ENCODE peak calls at places on chromosomes 7 and 10, in five cellular contexts. N is CD8-positive, alpha-beta T cell; O is tibial nerve; R is MM.1S; J is lung. G is an unnamed sample.

GRCh38 chr7:25280181-25280580 is 51.9 kb upstream of the NPVF start:
- DNase-seq in N (no peak), O (no peak), R (no peak), J (no peak), G (no peak)

GRCh38 chr7:151537818-151538561 is 18.3 kb upstream of the RHEB start:
- DNase-seq in N (no peak), O (peak; percentile 58), R (no peak), J (no peak), G (no peak)

GRCh38 chr10:73094986-73095478 is 1.6 kb downstream of the P4HA1 start:
- DNase-seq in N (no peak), O (no peak), R (no peak), J (no peak), G (no peak)

GRCh38 chr10:57338823-57339558 is 928.7 kb downstream of the IPMK start:
- DNase-seq in N (no peak), O (peak; percentile 38), R (peak; percentile 70), J (no peak), G (no peak)

GRCh38 chr10:45809829-45810228 is 37.5 kb downstream of the AGAP4 start:
- DNase-seq in N (no peak), O (no peak), R (no peak), J (no peak), G (no peak)

GRCh38 chr7:35716038-35716803 is 21.3 kb upstream of the HERPUD2 start:
- DNase-seq in N (no peak), O (no peak), R (no peak), J (no peak), G (no peak)

GRCh38 chr7:7970620-7971307 is 2.2 kb downstream of the GLCCI1 start:
- DNase-seq in N (no peak), O (no peak), R (peak; percentile 28), J (no peak), G (no peak)

GRCh38 chr7:156155988-156156733 is 343.9 kb upstream of the SHH start:
- DNase-seq in N (no peak), O (no peak), R (no peak), J (no peak), G (no peak)

GRCh38 chr10:109889867-109890266 is 33.4 kb downstream of the XPNPEP1 start:
- DNase-seq in N (no peak), O (no peak), R (no peak), J (no peak), G (no peak)

GRCh38 chr10:64394744-64395143 is 873.5 kb downstream of the REEP3 start:
- DNase-seq in N (no peak), O (no peak), R (no peak), J (no peak), G (no peak)

GRCh38 chr7:26538683-26539082 is 247.0 kb downstream of the SNX10 start:
- DNase-seq in N (no peak), O (no peak), R (no peak), J (no peak), G (no peak)

GRCh38 chr10:109429956-109430760 is 493.2 kb downstream of the XPNPEP1 start:
- DNase-seq in N (no peak), O (no peak), R (no peak), J (no peak), G (no peak)

GRCh38 chr7:152565731-152566130 is 110.2 kb downstream of the XRCC2 start:
- DNase-seq in N (no peak), O (no peak), R (no peak), J (no peak), G (no peak)

GRCh38 chr10:69819713-69820506 is 18.2 kb downstream of the COL13A1 start:
- DNase-seq in N (no peak), O (no peak), R (no peak), J (no peak), G (no peak)

GRCh38 chr7:8724080-8724718 is 290.8 kb downstream of the NXPH1 start:
- DNase-seq in N (no peak), O (peak; percentile 11), R (peak; percentile 69), J (no peak), G (no peak)

GRCh38 chr7:26612742-26613141 is 251.6 kb downstream of the SKAP2 start:
- DNase-seq in N (no peak), O (no peak), R (no peak), J (no peak), G (no peak)

GRCh38 chr7:1236831-1237701 is 4.4 kb downstream of the UNCX start:
- DNase-seq in N (no peak), O (no peak), R (no peak), J (no peak), G (no peak)

GRCh38 chr7:76364198-76364584 is 5.4 kb upstream of the YWHAG start:
- DNase-seq in N (no peak), O (peak; percentile 26), R (no peak), J (no peak), G (no peak)

GRCh38 chr10:20443094-20443493 is 454.0 kb downstream of the NEBL start:
- DNase-seq in N (no peak), O (no peak), R (no peak), J (no peak), G (no peak)

GRCh38 chr10:2920638-2921037 is 146.7 kb upstream of the PFKP start:
- DNase-seq in N (no peak), O (no peak), R (no peak), J (no peak), G (no peak)

GRCh38 chr7:144454-144826 is 47.9 kb upstream of the FAM20C start:
- DNase-seq in N (no peak), O (no peak), R (no peak), J (no peak), G (no peak)

DNA sequence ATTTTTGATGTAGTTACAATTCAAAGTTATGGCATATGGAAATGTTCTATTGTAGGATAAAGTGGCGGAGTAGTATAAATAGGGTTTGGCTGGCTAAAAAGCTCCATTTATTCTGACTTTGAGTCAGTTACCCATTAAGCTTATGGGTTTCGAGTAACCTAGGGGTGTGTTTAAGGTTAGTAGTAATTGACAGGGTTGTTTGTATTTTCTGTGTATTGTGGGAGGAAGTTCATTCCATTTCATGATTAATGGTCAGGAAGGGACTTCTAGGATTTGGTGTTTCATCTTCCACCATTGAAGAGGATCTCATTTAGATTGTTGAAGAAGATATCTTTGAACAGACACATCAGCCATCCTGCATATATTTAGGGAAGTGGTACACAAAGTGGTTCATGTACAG is 75.0 kb downstream of the BICC1 start:
- DNase-seq in N (no peak), O (no peak), R (no peak), J (no peak), G (no peak)
- H3K27ac ChIP-seq in N (no peak overlapping the region), O (no peak overlapping the region), R (no peak overlapping the region), J (no peak overlapping the region), G (no peak overlapping the region)

DNA sequence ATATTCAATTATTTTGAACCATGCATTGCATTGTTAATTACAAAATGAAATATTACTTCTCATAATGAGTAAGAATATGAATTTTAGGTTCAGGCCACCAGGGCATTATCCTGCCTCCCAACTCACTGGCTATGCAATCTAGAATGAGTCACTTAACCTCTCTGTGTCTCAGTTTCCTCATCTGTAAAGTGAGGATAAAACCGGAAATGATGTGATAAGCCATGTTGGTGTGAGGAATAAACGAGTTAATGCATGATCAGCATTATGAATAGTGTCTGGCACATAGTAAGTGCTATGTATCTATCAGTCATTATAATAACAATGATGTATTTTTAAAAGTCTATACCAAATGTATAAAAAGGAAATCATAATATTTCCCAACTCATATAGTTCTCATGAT is 85.5 kb downstream of the SEMA3D start:
- DNase-seq in N (no peak), O (no peak), R (no peak), J (no peak), G (no peak)
- TF ChIP-seq CTCF in N (no peak), O (no peak), R (no peak), J (no peak), G (no peak)

GRCh38 chr7:158500651-158501052 is 87.0 kb downstream of the PTPRN2 start:
- DNase-seq in N (no peak), O (no peak), R (no peak), J (no peak), G (no peak)
- H3K27ac ChIP-seq in N (no peak overlapping the region), O (no peak overlapping the region), R (no peak overlapping the region), J (no peak overlapping the region), G (no peak overlapping the region)

DNA sequence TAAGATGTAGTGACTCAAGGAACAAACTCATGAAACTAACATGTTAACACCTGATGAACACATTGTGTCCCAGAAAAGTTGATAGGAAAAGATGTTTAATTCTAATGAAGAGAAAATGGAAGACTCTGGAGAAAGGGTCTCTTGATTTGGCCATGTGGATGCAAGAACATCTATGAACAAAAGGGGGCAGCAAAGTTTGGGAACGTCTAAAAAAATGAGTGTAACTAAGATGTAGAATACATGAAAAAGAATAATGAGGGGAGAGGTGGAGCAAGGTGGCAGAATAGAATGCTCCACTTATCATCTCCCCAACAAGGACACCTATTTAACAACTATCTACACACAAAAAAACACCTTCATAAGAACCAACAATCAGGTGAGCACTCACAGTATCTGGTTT is 805.1 kb downstream of the TNS3 start:
- DNase-seq in N (no peak), O (no peak), R (peak; percentile 26), J (no peak), G (no peak)
- TF ChIP-seq CTCF in N (no peak), O (peak; percentile 36), R (peak; percentile 42), J (no peak), G (no peak)

GRCh38 chr10:35470535-35470934 is 134.2 kb downstream of the CCNY start:
- DNase-seq in N (no peak), O (no peak), R (no peak), J (no peak), G (no peak)
- H3K27ac ChIP-seq in N (no peak overlapping the region), O (no peak overlapping the region), R (no peak overlapping the region), J (no peak overlapping the region), G (no peak overlapping the region)

DNA sequence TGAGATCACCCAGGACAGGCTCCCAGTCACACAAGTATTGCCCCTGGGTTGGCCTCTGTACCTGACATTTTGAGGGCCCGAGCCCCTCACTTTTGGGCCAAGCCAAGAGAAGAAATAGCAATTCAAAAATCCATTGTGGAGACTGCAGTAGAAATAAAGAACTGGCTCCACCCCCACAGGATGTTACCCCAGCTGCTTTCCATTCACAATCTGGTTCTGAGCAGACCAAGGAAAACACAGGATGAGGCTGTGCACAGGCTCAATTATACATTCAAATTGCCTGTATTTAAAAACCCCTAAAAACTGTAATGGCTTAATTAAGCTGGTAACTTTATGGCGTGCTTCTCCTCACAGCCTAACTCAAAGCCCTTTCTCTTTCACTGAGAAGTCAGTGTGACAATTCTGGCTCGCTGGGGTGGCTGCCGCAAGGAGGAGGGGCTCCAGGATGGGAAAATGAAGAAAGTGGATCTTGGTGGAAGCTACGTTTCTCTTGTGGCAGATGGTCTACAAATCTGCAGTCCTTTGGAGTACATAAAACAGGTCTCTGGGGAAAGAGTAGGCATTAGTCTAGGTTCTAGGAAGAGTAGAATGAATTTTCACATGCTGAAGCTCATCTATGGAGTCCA is 1191.1 kb downstream of the SORCS1 start:
- DNase-seq in N (no peak), O (no peak), R (no peak), J (no peak), G (no peak)
- TF ChIP-seq CTCF in N (no peak), O (no peak), R (no peak), J (no peak), G (no peak)

GRCh38 chr7:33130184-33130583 is 820 bp downstream of the BBS9 start:
- DNase-seq in N (no peak), O (no peak), R (no peak), J (no peak), G (no peak)
- H3K27ac ChIP-seq in N (peak overlapping the region; percentile 65), O (no peak overlapping the region), R (no peak overlapping the region), J (no peak overlapping the region), G (no peak overlapping the region)

DNA sequence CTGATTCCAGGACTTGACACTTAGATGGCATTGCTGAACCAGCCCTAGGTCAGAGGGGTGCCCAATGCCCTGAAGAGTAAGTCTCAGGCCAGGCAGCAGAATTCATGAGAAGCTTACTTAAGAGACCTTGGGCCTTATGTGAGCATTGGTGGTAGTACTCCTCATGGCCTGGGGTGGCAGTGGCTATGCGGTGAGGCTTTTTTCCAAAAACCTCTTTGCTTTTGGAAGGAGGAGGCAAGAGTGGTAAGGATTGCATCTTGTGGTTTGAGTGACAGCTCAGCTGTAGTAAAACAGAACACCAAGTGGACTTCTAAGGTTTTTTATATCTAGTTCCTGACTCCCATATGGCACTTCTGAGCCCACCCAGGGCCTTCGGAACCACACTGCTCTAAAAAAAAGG is 459.0 kb upstream of the STEAP1 start:
- DNase-seq in N (no peak), O (no peak), R (no peak), J (no peak), G (no peak)
- TF ChIP-seq CTCF in N (no peak), O (no peak), R (no peak), J (no peak), G (no peak)

G was measured in Peyer's patch.